ENCODE peak calls at places on chromosome 19, in six cellular contexts. S, U, A, G, O and T are unnamed samples.

GRCh38 chr19:45200614-45201013 is 22.0 kb downstream of the BLOC1S3 start:
- DNase-seq in S (no peak), O (peak), A (no peak), G (no peak), U (no peak), T (no peak)

GRCh38 chr19:1252221-1252817 is 3.9 kb downstream of the MIDN start:
- DNase-seq in G (peak), S (peak), A (peak), U (no peak), O (no peak), T (no peak)

GRCh38 chr19:28614634-28615545 is 598.1 kb downstream of the UQCRFS1 start:
- DNase-seq in S (no peak), A (no peak), G (no peak), O (no peak), U (no peak), T (no peak)

GRCh38 chr19:46704379-46705076 is 12.4 kb downstream of the PRKD2 start:
- DNase-seq in G (peak), U (peak), O (no peak), S (peak), A (peak), T (no peak)

GRCh38 chr19:16078759-16079707 is 2.7 kb downstream of the TPM4 start:
- DNase-seq in O (peak), A (no peak), G (peak), S (peak), U (no peak), T (no peak)

GRCh38 chr19:46872967-46873366 is 12.2 kb downstream of the ARHGAP35 start:
- DNase-seq in U (no peak), O (no peak), G (no peak), S (no peak), A (no peak), T (no peak)

GRCh38 chr19:38693380-38694223 is 46.2 kb downstream of the ACTN4 start:
- DNase-seq in A (no peak), S (peak), U (no peak), G (no peak), O (peak), T (no peak)

GRCh38 chr19:16327911-16328823 is 3.5 kb downstream of the KLF2 start:
- DNase-seq in A (peak), U (no peak), S (peak), G (peak), O (no peak), T (no peak)

GRCh38 chr19:49858591-49858985 is 7.6 kb downstream of the PTOV1 start:
- DNase-seq in U (no peak), G (no peak), A (peak), S (no peak), O (no peak), T (no peak)

GRCh38 chr19:34254552-34255432 is at the start of gene GARRE1:
- DNase-seq in O (no peak), A (peak), G (peak), U (peak), S (peak), T (no peak)

GRCh38 chr19:3269972-3270667 is 45.7 kb downstream of the CELF5 start:
- DNase-seq in S (no peak), O (no peak), A (peak), G (no peak), U (no peak), T (no peak)

GRCh38 chr19:47587295-47587694 is 14.3 kb upstream of the ZNF541 start:
- DNase-seq in O (no peak), U (no peak), S (no peak), G (no peak), A (peak), T (no peak)

GRCh38 chr19:58356971-58357797 is 3.9 kb upstream of the A1BG start:
- DNase-seq in U (no peak), G (peak), S (no peak), O (no peak), A (peak), T (no peak)

GRCh38 chr19:39352549-39353285 is 10.5 kb downstream of the SAMD4B start:
- DNase-seq in G (no peak), S (no peak), A (peak), U (no peak), O (no peak), T (no peak)

GRCh38 chr19:42122691-42123607 is 9.3 kb downstream of the POU2F2 start:
- DNase-seq in S (peak), O (no peak), G (no peak), A (no peak), U (no peak), T (no peak)

GRCh38 chr19:29945433-29945832 is 3.4 kb downstream of the URI1 start:
- DNase-seq in G (no peak), U (no peak), O (no peak), S (no peak), A (no peak), T (no peak)

GRCh38 chr19:1858412-1859081 is 4.8 kb downstream of the KLF16 start:
- DNase-seq in O (no peak), A (no peak), G (peak), S (no peak), U (no peak), T (no peak)

GRCh38 chr19:19334063-19334988 is 13.7 kb downstream of the MAU2 start:
- DNase-seq in A (no peak), U (no peak), G (peak), S (no peak), O (no peak), T (no peak)